ENCODE peak calls at places on chromosomes 4 and X, in eight cellular contexts. One of them, this sample, is unnamed.

GRCh38 chr4:139555705-139556070 is 331 bp downstream of the SETD7 start:
- DNase-seq in left colon: peak; percentile 62
- DNase-seq in right atrium auricular region: peak; percentile 65
- DNase-seq in M059J: no peak
- DNase-seq in fibroblast of lung: peak; percentile 45
- DNase-seq in endothelial cell: no peak
- DNase-seq in Right ventricle myocardium inferior: peak; percentile 85
- DNase-seq in NCI-H1092 treated with DMSO at 0.1 percent for 48 hours: no peak
- DNase-seq in this sample: no peak

GRCh38 chr4:39043697-39044363 is 11.6 kb upstream of the TMEM156 start:
- DNase-seq in fibroblast of lung: no peak
- DNase-seq in endothelial cell: peak; percentile 14
- DNase-seq in Right ventricle myocardium inferior: no peak
- DNase-seq in right atrium auricular region: no peak
- DNase-seq in NCI-H1092 treated with DMSO at 0.1 percent for 48 hours: no peak
- DNase-seq in M059J: peak; percentile 43
- DNase-seq in left colon: no peak
- DNase-seq in this sample: no peak

GRCh38 chr4:187236491-187236890 is 512.8 kb upstream of the FAT1 start:
- DNase-seq in Right ventricle myocardium inferior: no peak
- DNase-seq in left colon: no peak
- DNase-seq in endothelial cell: no peak
- DNase-seq in right atrium auricular region: no peak
- DNase-seq in fibroblast of lung: peak; percentile 55
- DNase-seq in NCI-H1092 treated with DMSO at 0.1 percent for 48 hours: no peak
- DNase-seq in M059J: peak; percentile 85
- DNase-seq in this sample: no peak

GRCh38 chrX:30887721-30888120 is 1.3 kb downstream of the TAB3 start:
- DNase-seq in right atrium auricular region: no peak
- DNase-seq in NCI-H1092 treated with DMSO at 0.1 percent for 48 hours: no peak
- DNase-seq in Right ventricle myocardium inferior: no peak
- DNase-seq in fibroblast of lung: no peak
- DNase-seq in left colon: peak; percentile 7
- DNase-seq in M059J: no peak
- DNase-seq in endothelial cell: no peak
- DNase-seq in this sample: no peak

GRCh38 chr4:48042979-48043461 is 26.4 kb downstream of the NIPAL1 start:
- DNase-seq in endothelial cell: no peak
- DNase-seq in right atrium auricular region: no peak
- DNase-seq in left colon: no peak
- DNase-seq in Right ventricle myocardium inferior: no peak
- DNase-seq in M059J: no peak
- DNase-seq in fibroblast of lung: no peak
- DNase-seq in NCI-H1092 treated with DMSO at 0.1 percent for 48 hours: no peak
- DNase-seq in this sample: no peak

GRCh38 chrX:34956915-34957314 is 14.3 kb downstream of the FAM47B start:
- DNase-seq in left colon: no peak
- DNase-seq in NCI-H1092 treated with DMSO at 0.1 percent for 48 hours: no peak
- DNase-seq in Right ventricle myocardium inferior: no peak
- DNase-seq in endothelial cell: no peak
- DNase-seq in M059J: peak; percentile 66
- DNase-seq in fibroblast of lung: peak; percentile 42
- DNase-seq in right atrium auricular region: no peak
- DNase-seq in this sample: no peak

GRCh38 chrX:95056901-95057300 is 1382.9 kb downstream of the FAM133A start:
- DNase-seq in M059J: peak; percentile 55
- DNase-seq in right atrium auricular region: no peak
- DNase-seq in Right ventricle myocardium inferior: no peak
- DNase-seq in fibroblast of lung: peak; percentile 9
- DNase-seq in endothelial cell: no peak
- DNase-seq in NCI-H1092 treated with DMSO at 0.1 percent for 48 hours: no peak
- DNase-seq in left colon: no peak
- DNase-seq in this sample: no peak

GRCh38 chr4:55733874-55734437 is 85.6 kb upstream of the EXOC1L start:
- DNase-seq in fibroblast of lung: peak; percentile 61
- DNase-seq in M059J: peak; percentile 70
- DNase-seq in right atrium auricular region: peak; percentile 65
- DNase-seq in NCI-H1092 treated with DMSO at 0.1 percent for 48 hours: no peak
- DNase-seq in left colon: peak; percentile 93
- DNase-seq in endothelial cell: no peak
- DNase-seq in Right ventricle myocardium inferior: no peak
- DNase-seq in this sample: no peak

GRCh38 chrX:69216446-69216845 is 51.2 kb upstream of the PJA1 start:
- DNase-seq in endothelial cell: no peak
- DNase-seq in Right ventricle myocardium inferior: no peak
- DNase-seq in left colon: no peak
- DNase-seq in NCI-H1092 treated with DMSO at 0.1 percent for 48 hours: no peak
- DNase-seq in right atrium auricular region: no peak
- DNase-seq in fibroblast of lung: no peak
- DNase-seq in M059J: no peak
- DNase-seq in this sample: no peak

GRCh38 chr4:94895081-94895480 is 137.3 kb downstream of the BMPR1B start:
- DNase-seq in M059J: no peak
- DNase-seq in NCI-H1092 treated with DMSO at 0.1 percent for 48 hours: no peak
- DNase-seq in left colon: no peak
- DNase-seq in endothelial cell: no peak
- DNase-seq in Right ventricle myocardium inferior: no peak
- DNase-seq in fibroblast of lung: peak; percentile 84
- DNase-seq in right atrium auricular region: no peak
- DNase-seq in this sample: no peak

GRCh38 chr4:139188648-139189416 is 11.8 kb upstream of the ELF2 start:
- DNase-seq in Right ventricle myocardium inferior: no peak
- DNase-seq in M059J: peak; percentile 12
- DNase-seq in right atrium auricular region: no peak
- DNase-seq in endothelial cell: no peak
- DNase-seq in left colon: no peak
- DNase-seq in fibroblast of lung: no peak
- DNase-seq in NCI-H1092 treated with DMSO at 0.1 percent for 48 hours: no peak
- DNase-seq in this sample: no peak

GRCh38 chr4:59553739-59554126 is 1646.4 kb upstream of the ADGRL3 start:
- DNase-seq in right atrium auricular region: no peak
- DNase-seq in endothelial cell: no peak
- DNase-seq in NCI-H1092 treated with DMSO at 0.1 percent for 48 hours: no peak
- DNase-seq in fibroblast of lung: peak; percentile 11
- DNase-seq in Right ventricle myocardium inferior: no peak
- DNase-seq in M059J: peak; percentile 14
- DNase-seq in left colon: no peak
- DNase-seq in this sample: no peak

GRCh38 chr4:72375050-72375736 is 193.8 kb downstream of the ADAMTS3 start:
- DNase-seq in M059J: peak; percentile 64
- DNase-seq in Right ventricle myocardium inferior: no peak
- DNase-seq in NCI-H1092 treated with DMSO at 0.1 percent for 48 hours: no peak
- DNase-seq in right atrium auricular region: no peak
- DNase-seq in left colon: no peak
- DNase-seq in fibroblast of lung: no peak
- DNase-seq in endothelial cell: no peak
- DNase-seq in this sample: no peak

GRCh38 chr4:56757270-56757746 is 64.2 kb downstream of the SPINK2 start:
- DNase-seq in right atrium auricular region: no peak
- DNase-seq in NCI-H1092 treated with DMSO at 0.1 percent for 48 hours: no peak
- DNase-seq in M059J: peak; percentile 77
- DNase-seq in left colon: peak; percentile 57
- DNase-seq in fibroblast of lung: peak; percentile 66
- DNase-seq in endothelial cell: no peak
- DNase-seq in Right ventricle myocardium inferior: no peak
- DNase-seq in this sample: no peak

GRCh38 chrX:147884958-147885357 is 26.8 kb upstream of the FMR1 start:
- DNase-seq in fibroblast of lung: no peak
- DNase-seq in right atrium auricular region: no peak
- DNase-seq in M059J: peak; percentile 3
- DNase-seq in NCI-H1092 treated with DMSO at 0.1 percent for 48 hours: no peak
- DNase-seq in left colon: no peak
- DNase-seq in Right ventricle myocardium inferior: no peak
- DNase-seq in endothelial cell: no peak
- DNase-seq in this sample: no peak

GRCh38 chrX:48508400-48509244 is at the start of gene PORCN:
- DNase-seq in M059J: peak; percentile 76
- DNase-seq in endothelial cell: peak; percentile 67
- DNase-seq in fibroblast of lung: peak; percentile 53
- DNase-seq in right atrium auricular region: peak; percentile 79
- DNase-seq in Right ventricle myocardium inferior: peak; percentile 92
- DNase-seq in NCI-H1092 treated with DMSO at 0.1 percent for 48 hours: peak; percentile 31
- DNase-seq in left colon: peak; percentile 87
- DNase-seq in this sample: no peak

GRCh38 chr4:26302390-26302897 is 18.4 kb upstream of the RBPJ start:
- DNase-seq in Right ventricle myocardium inferior: no peak
- DNase-seq in fibroblast of lung: no peak
- DNase-seq in left colon: no peak
- DNase-seq in right atrium auricular region: no peak
- DNase-seq in endothelial cell: no peak
- DNase-seq in NCI-H1092 treated with DMSO at 0.1 percent for 48 hours: no peak
- DNase-seq in M059J: no peak
- DNase-seq in this sample: no peak

GRCh38 chr4:173318648-173319211 is 15.4 kb downstream of the HMGB2 start:
- DNase-seq in fibroblast of lung: peak; percentile 80
- DNase-seq in left colon: no peak
- DNase-seq in endothelial cell: no peak
- DNase-seq in NCI-H1092 treated with DMSO at 0.1 percent for 48 hours: peak; percentile 48
- DNase-seq in right atrium auricular region: no peak
- DNase-seq in M059J: peak; percentile 49
- DNase-seq in Right ventricle myocardium inferior: no peak
- DNase-seq in this sample: no peak

GRCh38 chrX:47204970-47205369 is 11.3 kb downstream of the UBA1 start:
- DNase-seq in left colon: no peak
- DNase-seq in Right ventricle myocardium inferior: no peak
- DNase-seq in right atrium auricular region: no peak
- DNase-seq in endothelial cell: no peak
- DNase-seq in NCI-H1092 treated with DMSO at 0.1 percent for 48 hours: no peak
- DNase-seq in fibroblast of lung: no peak
- DNase-seq in M059J: no peak
- DNase-seq in this sample: no peak

GRCh38 chr4:9968472-9968871 is 52.8 kb downstream of the SLC2A9 start:
- DNase-seq in endothelial cell: no peak
- DNase-seq in fibroblast of lung: peak; percentile 29
- DNase-seq in left colon: no peak
- DNase-seq in NCI-H1092 treated with DMSO at 0.1 percent for 48 hours: no peak
- DNase-seq in M059J: no peak
- DNase-seq in Right ventricle myocardium inferior: no peak
- DNase-seq in right atrium auricular region: no peak
- DNase-seq in this sample: no peak

GRCh38 chr4:157727163-157727562 is 445.7 kb downstream of the GASK1B start:
- DNase-seq in M059J: no peak
- DNase-seq in fibroblast of lung: no peak
- DNase-seq in left colon: no peak
- DNase-seq in NCI-H1092 treated with DMSO at 0.1 percent for 48 hours: no peak
- DNase-seq in Right ventricle myocardium inferior: no peak
- DNase-seq in endothelial cell: no peak
- DNase-seq in right atrium auricular region: no peak
- DNase-seq in this sample: no peak

This sample was measured in cortex of kidney.